ENCODE peak calls at places on chromosome 16, in eight cellular contexts. Q, L, Z, R, J, X, I and N are unnamed samples.
A peak's percentile ranks its signal among the peaks of the same experiment; 100 is the strongest.

GRCh38 chr16:7550096-7550495 is 217.5 kb downstream of the RBFOX1 start:
- DNase-seq in J (no peak), L (no peak), R (no peak), I (no peak), X (no peak), Q (no peak), Z (no peak), N (no peak)

GRCh38 chr16:88013766-88014165 is 62.5 kb downstream of the BANP start:
- DNase-seq in L (no peak), I (no peak), Z (no peak), X (no peak), Q (no peak), J (no peak), R (no peak), N (no peak)

GRCh38 chr16:88732172-88732960 is 26.1 kb downstream of the CTU2 start:
- DNase-seq in I (peak; percentile 54), Z (no peak), J (no peak), R (no peak), X (no peak), L (no peak), Q (peak; percentile 86), N (no peak)

GRCh38 chr16:84052071-84052622 is 9.6 kb upstream of the SLC38A8 start:
- DNase-seq in Q (no peak), I (no peak), J (no peak), L (no peak), X (no peak), Z (no peak), R (no peak), N (no peak)

GRCh38 chr16:25434061-25434460 is 176.4 kb upstream of the ZKSCAN2 start:
- DNase-seq in Z (no peak), Q (no peak), L (no peak), R (no peak), I (no peak), X (no peak), J (no peak), N (no peak)

GRCh38 chr16:71927383-71927782 is 32.1 kb downstream of the IST1 start:
- DNase-seq in R (peak; percentile 42), Q (peak; percentile 28), L (no peak), Z (no peak), J (no peak), I (no peak), X (no peak), N (no peak)

GRCh38 chr16:66741131-66741900 is 10.1 kb downstream of the DYNC1LI2 start:
- DNase-seq in I (peak; percentile 79), L (no peak), R (peak; percentile 48), Q (peak; percentile 77), J (peak; percentile 20), Z (peak; percentile 52), X (peak; percentile 35), N (no peak)

GRCh38 chr16:86335266-86336172 is 174.8 kb upstream of the FOXF1 start:
- DNase-seq in R (no peak), X (no peak), I (no peak), L (no peak), Z (no peak), J (no peak), Q (no peak), N (no peak)

GRCh38 chr16:65681406-65681805 is 559.5 kb upstream of the CDH11 start:
- DNase-seq in Z (no peak), L (no peak), J (no peak), R (no peak), X (no peak), Q (no peak), I (no peak), N (no peak)

GRCh38 chr16:53904533-53904932 is 200.6 kb downstream of the FTO start:
- DNase-seq in R (no peak), Q (no peak), L (no peak), Z (no peak), J (no peak), I (no peak), X (no peak), N (no peak)

GRCh38 chr16:26762596-26762995 is 304.1 kb upstream of the C16orf82 start:
- DNase-seq in Q (no peak), R (no peak), Z (no peak), L (no peak), I (no peak), J (no peak), X (no peak), N (peak; percentile 17)

GRCh38 chr16:89297156-89297869 is 79.8 kb downstream of the ZNF778 start:
- DNase-seq in J (no peak), X (no peak), R (no peak), Q (no peak), I (no peak), L (no peak), Z (no peak), N (peak; percentile 39)

GRCh38 chr16:85057212-85057889 is 29.8 kb downstream of the KIAA0513 start:
- DNase-seq in I (no peak), R (peak; percentile 19), J (peak; percentile 48), Q (peak; percentile 33), X (peak; percentile 78), Z (no peak), L (no peak), N (peak; percentile 72)

GRCh38 chr16:85054948-85055502 is 27.4 kb downstream of the KIAA0513 start:
- DNase-seq in I (no peak), Z (no peak), X (no peak), L (no peak), Q (no peak), R (no peak), J (no peak), N (no peak)

GRCh38 chr16:85056211-85056748 is 28.7 kb downstream of the KIAA0513 start:
- DNase-seq in X (peak; percentile 56), I (peak; percentile 46), J (peak; percentile 27), R (no peak), Q (no peak), Z (no peak), L (no peak), N (peak; percentile 56)

GRCh38 chr16:85057948-85058347 is 30.4 kb downstream of the KIAA0513 start:
- DNase-seq in R (no peak), Z (no peak), X (no peak), L (peak; percentile 59), I (no peak), Q (no peak), J (no peak), N (no peak)

DNA sequence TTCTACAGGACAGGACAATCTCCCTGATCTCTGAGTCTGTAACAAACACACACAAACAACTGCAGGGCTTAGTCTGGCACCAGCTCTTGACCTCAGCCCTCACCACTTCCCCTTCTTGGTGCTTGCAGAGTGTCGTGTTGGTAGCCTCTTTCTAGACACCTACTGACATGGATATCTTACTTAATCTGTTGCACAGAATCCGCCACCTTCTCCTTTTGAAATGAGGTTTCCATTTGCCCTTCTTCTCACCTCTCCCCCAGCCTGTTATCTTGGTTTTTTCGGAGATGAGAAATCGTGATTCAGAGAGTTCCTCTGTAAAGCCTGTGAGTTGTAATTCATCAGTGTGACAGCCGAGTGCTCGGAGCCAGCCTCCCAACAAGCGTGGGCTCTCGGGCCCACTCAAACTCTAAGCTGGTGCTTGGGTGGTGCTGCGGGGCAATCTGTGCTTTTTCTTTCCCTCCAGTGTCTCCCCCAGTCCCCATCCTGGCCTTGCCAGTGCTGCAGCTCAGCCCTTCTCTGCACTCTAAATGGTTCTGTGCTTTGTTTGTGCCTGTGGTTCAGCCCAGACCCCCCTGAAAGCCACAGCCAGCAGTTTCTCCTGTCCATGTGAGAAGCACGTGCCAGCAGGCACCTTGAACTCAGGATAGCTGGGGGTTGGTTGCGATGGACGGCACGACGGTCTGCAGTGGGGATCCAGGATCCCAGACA is 28.1 kb downstream of the KIAA0513 start:
- DNase-seq in L (peak; percentile 92), I (peak; percentile 43), Q (no peak), R (no peak), X (peak; percentile 58), Z (no peak), J (peak; percentile 32), N (no peak)
- TF ChIP-seq REST in L (no peak), I (no peak), Q (no peak), R (no peak), X (no peak), Z (no peak), J (no peak), N (no peak)

GRCh38 chr16:70523621-70524405 is at the start of gene SF3B3:
- DNase-seq in L (no peak), Q (peak; percentile 79), Z (peak; percentile 42), X (peak; percentile 78), R (no peak), J (peak; percentile 73), I (peak; percentile 78), N (peak; percentile 70)
- H3K4me1 ChIP-seq in L (peaks cover 14% of the 10 kb centered on the region), Q (peaks cover 43% of the 10 kb centered on the region), Z (peaks cover 15% of the 10 kb centered on the region), X (peaks cover 18% of the 10 kb centered on the region), R (peaks cover 7% of the 10 kb centered on the region), J (peaks cover 46% of the 10 kb centered on the region), I (peaks cover 13% of the 10 kb centered on the region), N (peaks cover 19% of the 10 kb centered on the region)

DNA sequence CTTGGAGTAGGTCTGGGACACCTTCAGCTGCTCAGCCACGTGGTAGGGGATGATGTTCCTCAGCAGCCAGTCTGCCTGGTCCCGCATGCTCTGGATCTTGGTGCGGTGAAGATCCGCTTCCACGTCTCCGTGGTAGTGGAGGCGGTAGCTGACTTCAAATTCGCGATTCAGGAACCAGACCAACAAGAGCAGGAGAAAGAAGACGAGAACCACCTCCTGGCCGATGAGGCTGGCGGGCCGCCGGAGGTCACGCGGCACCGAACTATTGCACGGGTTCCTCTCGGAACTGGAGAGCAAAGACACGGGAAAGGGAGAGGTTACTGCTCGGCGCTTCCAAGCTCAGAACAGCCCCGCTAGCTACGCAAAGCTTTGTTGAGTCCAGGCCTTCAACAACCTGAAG is 86.2 kb upstream of the CREBBP start:
- DNase-seq in L (no peak), X (no peak), Q (no peak), I (no peak), Z (no peak), R (no peak), J (no peak), N (no peak)
- TF ChIP-seq REST in L (no peak), X (no peak), Q (no peak), I (no peak), Z (no peak), R (no peak), J (no peak), N (no peak)

GRCh38 chr16:29665294-29666077 is 2.4 kb downstream of the SPN start:
- DNase-seq in I (no peak), J (no peak), Q (no peak), X (peak; percentile 35), R (no peak), Z (no peak), L (no peak), N (no peak)

GRCh38 chr16:29663829-29664132 is 734 bp downstream of the SPN start:
- DNase-seq in X (no peak), L (no peak), I (no peak), Z (no peak), Q (no peak), R (no peak), J (no peak), N (no peak)

GRCh38 chr16:29664133-29664912 is 1.3 kb downstream of the SPN start:
- DNase-seq in X (peak; percentile 74), R (no peak), L (no peak), Z (no peak), Q (no peak), J (no peak), I (no peak), N (no peak)

GRCh38 chr16:29668267-29668666 is 5.2 kb downstream of the SPN start:
- DNase-seq in J (no peak), Q (no peak), I (no peak), R (no peak), L (no peak), Z (no peak), X (no peak), N (no peak)

DNA sequence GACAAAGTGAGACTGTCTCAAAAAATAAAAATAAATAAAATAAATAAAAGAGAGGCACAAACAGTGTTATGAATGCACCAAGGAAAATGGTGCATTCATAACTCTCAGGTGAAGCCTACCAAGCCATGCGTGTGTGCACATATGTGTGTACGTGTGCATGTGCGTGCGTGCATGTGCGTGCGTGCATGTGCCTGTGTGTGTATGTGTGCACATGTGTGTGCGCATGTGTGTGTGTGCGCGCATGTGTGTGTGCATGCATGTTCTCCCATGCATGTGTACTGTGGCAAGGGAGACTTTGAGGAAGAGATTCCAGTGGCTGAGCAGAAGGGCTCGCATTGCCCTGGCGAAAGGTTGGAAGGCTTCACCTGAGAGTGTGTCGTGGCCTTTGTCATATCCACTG is 4.7 kb downstream of the SPN start:
- DNase-seq in Q (no peak), Z (no peak), R (no peak), J (no peak), X (no peak), L (no peak), I (no peak), N (no peak)
- H3K4me1 ChIP-seq in Q (peaks cover 6% of the 10 kb centered on the region), Z (peaks cover 2% of the 10 kb centered on the region), R (no peaks in the 10 kb centered on the region), J (peaks cover 52% of the 10 kb centered on the region), X (peaks cover 39% of the 10 kb centered on the region), L (peaks cover 5% of the 10 kb centered on the region), I (peaks cover 2% of the 10 kb centered on the region), N (peaks cover 18% of the 10 kb centered on the region)